ENCODE peak calls at places on chromosomes 16 and 17, in eight cellular contexts. Y is H9; P is NT2/D1; N is CD8-positive, alpha-beta memory T cell; U is transverse colon; M is lung; R is ovary; C is heart right ventricle. G is an unnamed sample. For H3K4me1, the result is how much of the 10 kb centered on the place peaks cover.

GRCh38 chr17:69743091-69743490 is 328.6 kb downstream of the MAP2K6 start:
- DNase-seq in Y (no peak), P (no peak), N (no peak), U (no peak), M (no peak), R (no peak), C (no peak), G (no peak)

GRCh38 chr17:46191332-46192210 is 1.7 kb downstream of the KANSL1 start:
- DNase-seq in Y (peak), P (no peak), N (no peak), U (peak), M (no peak), R (no peak), C (no peak), G (peak)

GRCh38 chr16:69301861-69302260 is 9.3 kb upstream of the VPS4A start:
- DNase-seq in Y (no peak), P (no peak), N (no peak), U (no peak), M (no peak), R (no peak), C (no peak), G (no peak)

GRCh38 chr16:3816326-3816725 is 64.2 kb downstream of the CREBBP start:
- DNase-seq in Y (no peak), P (no peak), N (no peak), U (no peak), M (no peak), R (no peak), C (no peak), G (no peak)

GRCh38 chr17:61478026-61478789 is 26.0 kb downstream of the TBX4 start:
- DNase-seq in Y (peak), P (no peak), N (no peak), U (no peak), M (no peak), R (no peak), C (no peak), G (no peak)

GRCh38 chr17:67353161-67353560 is 13.2 kb downstream of the PSMD12 start:
- DNase-seq in Y (no peak), P (no peak), N (no peak), U (no peak), M (no peak), R (no peak), C (no peak), G (no peak)

GRCh38 chr17:43768382-43768781 is 9.8 kb upstream of the SOST start:
- DNase-seq in Y (no peak), P (no peak), N (no peak), U (peak), M (peak), R (no peak), C (peak), G (peak)

GRCh38 chr17:51354908-51355307 is 94.6 kb downstream of the UTP18 start:
- DNase-seq in Y (no peak), P (no peak), N (no peak), U (no peak), M (no peak), R (no peak), C (no peak), G (no peak)

GRCh38 chr16:69444873-69445517 is 20.6 kb downstream of the CYB5B start:
- DNase-seq in Y (no peak), P (no peak), N (no peak), U (no peak), M (no peak), R (no peak), C (no peak), G (no peak)

GRCh38 chr17:41768682-41769288 is 17.7 kb downstream of the JUP start:
- DNase-seq in Y (no peak), P (no peak), N (no peak), U (no peak), M (no peak), R (no peak), C (no peak), G (no peak)

GRCh38 chr16:75256871-75257343 is 5.5 kb upstream of the BCAR1 start:
- DNase-seq in Y (peak), P (no peak), N (no peak), U (peak), M (no peak), R (peak), C (peak), G (no peak)

GRCh38 chr16:66650707-66651473 is 45.7 kb downstream of the CMTM4 start:
- DNase-seq in Y (peak), P (peak), N (peak), U (peak), M (peak), R (peak), C (peak), G (peak)

GRCh38 chr16:5415123-5415522 is 317.5 kb upstream of the EEF2KMT start:
- DNase-seq in Y (peak), P (no peak), N (no peak), U (no peak), M (no peak), R (no peak), C (no peak), G (no peak)

GRCh38 chr17:45749831-45750335 is 34.2 kb upstream of the CRHR1 start:
- DNase-seq in Y (no peak), P (no peak), N (no peak), U (no peak), M (no peak), R (no peak), C (no peak), G (no peak)

GRCh38 chr16:67933805-67934204 is 2.1 kb upstream of the CTRL start:
- DNase-seq in Y (no peak), P (no peak), N (no peak), U (no peak), M (no peak), R (no peak), C (no peak), G (no peak)

GRCh38 chr17:49523196-49523595 is 28.1 kb downstream of the NGFR start:
- DNase-seq in Y (peak), P (no peak), N (no peak), U (no peak), M (no peak), R (no peak), C (no peak), G (no peak)

GRCh38 chr17:78538033-78538776 is 39.0 kb downstream of the DNAH17 start:
- DNase-seq in Y (no peak), P (no peak), N (no peak), U (no peak), M (no peak), R (no peak), C (no peak), G (no peak)

GRCh38 chr16:71794943-71795342 is 13.7 kb downstream of the AP1G1 start:
- DNase-seq in Y (no peak), P (no peak), N (no peak), U (no peak), M (no peak), R (no peak), C (no peak), G (no peak)

GRCh38 chr16:12453832-12454231 is 349.9 kb downstream of the CPPED1 start:
- DNase-seq in Y (no peak), P (no peak), N (no peak), U (no peak), M (no peak), R (no peak), C (no peak), G (no peak)

GRCh38 chr17:63986842-63987615 is 11.1 kb upstream of the PRR29 start:
- DNase-seq in Y (no peak), P (no peak), N (no peak), U (no peak), M (no peak), R (no peak), C (no peak), G (no peak)

GRCh38 chr17:5775098-5775497 is 190.8 kb upstream of the NLRP1 start:
- DNase-seq in Y (no peak), P (no peak), N (no peak), U (no peak), M (no peak), R (no peak), C (no peak), G (no peak)

GRCh38 chr16:12381662-12382061 is 405.1 kb downstream of the SNX29 start:
- DNase-seq in Y (no peak), P (no peak), N (no peak), U (no peak), M (no peak), R (no peak), C (no peak), G (no peak)

GRCh38 chr17:2449486-2449885 is 48.6 kb upstream of the MNT start:
- DNase-seq in Y (no peak), P (no peak), N (no peak), U (no peak), M (no peak), R (no peak), C (no peak), G (no peak)

GRCh38 chr16:56632160-56632847 is at the start of gene MT1M:
- DNase-seq in Y (no peak), P (no peak), N (no peak), U (peak), M (no peak), R (no peak), C (no peak), G (no peak)

GRCh38 chr17:65455154-65455971 is 106.1 kb downstream of the AXIN2 start:
- DNase-seq in Y (no peak), P (no peak), N (no peak), U (no peak), M (no peak), R (no peak), C (no peak), G (no peak)

GRCh38 chr17:72386619-72387237 is 265.9 kb downstream of the SOX9 start:
- DNase-seq in Y (no peak), P (no peak), N (no peak), U (no peak), M (no peak), R (no peak), C (no peak), G (no peak)

GRCh38 chr17:4576729-4577322 is 7.5 kb upstream of the SMTNL2 start:
- DNase-seq in Y (peak), P (peak), N (no peak), U (no peak), M (no peak), R (no peak), C (no peak), G (no peak)

GRCh38 chr17:78131172-78132085 is 858 bp downstream of the TMC8 start:
- DNase-seq in Y (no peak), P (no peak), N (peak), U (peak), M (no peak), R (no peak), C (no peak), G (no peak)

GRCh38 chr16:84460406-84461028 is 43.9 kb downstream of the MEAK7 start:
- DNase-seq in Y (peak), P (no peak), N (no peak), U (no peak), M (no peak), R (no peak), C (no peak), G (no peak)

GRCh38 chr17:73580311-73580710 is 63.9 kb downstream of the SDK2 start:
- DNase-seq in Y (no peak), P (no peak), N (no peak), U (no peak), M (no peak), R (no peak), C (no peak), G (no peak)

GRCh38 chr16:89388536-89388935 is 101.8 kb downstream of the ANKRD11 start:
- DNase-seq in Y (no peak), P (no peak), N (no peak), U (no peak), M (no peak), R (no peak), C (no peak), G (no peak)

GRCh38 chr17:41521574-41522261 is 3.0 kb upstream of the KRT15 start:
- DNase-seq in Y (peak), P (no peak), N (no peak), U (peak), M (peak), R (no peak), C (no peak), G (no peak)

GRCh38 chr16:10867199-10867598 is 9.8 kb upstream of the CIITA start:
- DNase-seq in Y (no peak), P (no peak), N (no peak), U (no peak), M (no peak), R (no peak), C (no peak), G (no peak)
- H3K4me1 ChIP-seq in Y (under half), P (under half), N (under half), U (under half), M (under half), R (under half), C (half or more), G (under half)

GRCh38 chr16:48556210-48556912 is 53.6 kb downstream of the N4BP1 start:
- DNase-seq in Y (no peak), P (no peak), N (no peak), U (no peak), M (no peak), R (no peak), C (no peak), G (no peak)

GRCh38 chr16:48555597-48555996 is 54.4 kb downstream of the N4BP1 start:
- DNase-seq in Y (no peak), P (no peak), N (no peak), U (no peak), M (no peak), R (no peak), C (no peak), G (no peak)

GRCh38 chr16:48558269-48558915 is 51.6 kb downstream of the N4BP1 start:
- DNase-seq in Y (no peak), P (no peak), N (no peak), U (no peak), M (no peak), R (no peak), C (no peak), G (no peak)

GRCh38 chr16:48559462-48560211 is 50.3 kb downstream of the N4BP1 start:
- DNase-seq in Y (peak), P (no peak), N (no peak), U (no peak), M (no peak), R (no peak), C (no peak), G (no peak)

DNA sequence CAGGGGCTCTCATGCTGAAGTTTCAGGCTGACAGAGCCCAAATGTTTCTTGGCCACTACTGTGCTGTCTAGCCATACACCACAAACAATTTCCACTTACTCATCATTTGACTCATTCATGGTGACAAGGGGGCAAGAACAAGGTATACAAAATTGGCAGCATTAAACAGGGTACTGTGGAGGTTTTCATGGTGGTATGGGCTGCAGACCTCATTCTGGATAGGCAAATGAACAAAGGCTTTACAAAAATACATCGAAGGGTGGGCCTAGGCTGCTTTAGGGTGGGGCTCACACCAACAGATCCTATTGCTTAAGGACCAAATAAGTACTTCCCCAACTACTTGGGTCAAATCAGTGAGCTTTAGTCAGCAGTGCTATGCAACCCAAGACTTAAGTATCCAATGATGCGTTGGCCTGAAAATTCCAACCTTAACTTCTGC is 53.0 kb downstream of the N4BP1 start:
- DNase-seq in Y (no peak), P (no peak), N (no peak), U (no peak), M (no peak), R (no peak), C (no peak), G (no peak)
- H3K4me1 ChIP-seq in Y (under half), P (under half), N (under half), U (under half), M (under half), R (under half), C (half or more), G (under half)

GRCh38 chr17:56913867-56914640 is at the start of gene TRIM25:
- DNase-seq in Y (peak), P (peak), N (peak), U (peak), M (peak), R (peak), C (peak), G (peak)
- H3K4me1 ChIP-seq in Y (under half), P (under half), N (under half), U (under half), M (under half), R (under half), C (half or more), G (half or more)

DNA sequence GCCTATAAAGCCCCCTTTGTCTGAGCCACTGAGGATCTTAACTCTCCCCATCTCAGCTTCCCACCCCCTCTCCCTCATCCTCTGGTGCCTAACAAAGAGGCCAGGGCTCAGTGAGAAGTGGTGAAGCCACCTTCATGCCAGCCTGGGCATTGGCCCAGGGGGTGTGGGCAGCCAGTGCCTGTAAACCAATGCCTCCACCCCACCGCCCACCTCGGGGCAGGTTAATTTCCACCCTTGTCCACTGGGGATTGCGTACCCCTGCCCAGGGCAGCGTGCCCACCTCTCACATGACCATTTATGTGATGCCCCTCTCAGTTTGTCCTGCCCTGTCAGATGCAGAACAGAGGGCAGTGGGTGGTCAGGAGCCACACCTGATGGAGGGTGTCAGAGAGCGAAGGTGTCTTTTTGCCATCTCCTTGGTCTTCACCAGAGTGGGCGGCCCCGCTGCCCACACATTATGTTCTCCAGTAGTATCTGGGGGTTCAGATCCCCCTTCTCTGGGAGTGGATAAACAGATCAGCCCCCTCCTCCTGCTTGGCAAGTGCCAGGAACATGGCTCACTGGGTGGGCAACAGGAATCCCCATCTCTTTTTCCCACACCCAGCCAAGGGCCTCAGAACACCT is 10.1 kb upstream of the ARHGAP23 start:
- DNase-seq in Y (no peak), P (no peak), N (no peak), U (no peak), M (no peak), R (no peak), C (no peak), G (no peak)
- H3K4me1 ChIP-seq in Y (under half), P (under half), N (under half), U (under half), M (under half), R (under half), C (under half), G (under half)

GRCh38 chr16:22369221-22369811 is 5.1 kb downstream of the CDR2 start:
- DNase-seq in Y (no peak), P (no peak), N (peak), U (no peak), M (no peak), R (no peak), C (peak), G (no peak)
- H3K4me1 ChIP-seq in Y (under half), P (under half), N (half or more), U (half or more), M (under half), R (under half), C (half or more), G (under half)

GRCh38 chr17:48001187-48001586 is 30.3 kb downstream of the CDK5RAP3 start:
- DNase-seq in Y (no peak), P (no peak), N (no peak), U (no peak), M (no peak), R (no peak), C (no peak), G (no peak)

GRCh38 chr17:48002208-48002919 is 31.5 kb downstream of the CDK5RAP3 start:
- DNase-seq in Y (no peak), P (no peak), N (no peak), U (no peak), M (no peak), R (no peak), C (no peak), G (no peak)

GRCh38 chr17:48002920-48003685 is 32.2 kb downstream of the CDK5RAP3 start:
- DNase-seq in Y (peak), P (no peak), N (no peak), U (no peak), M (no peak), R (no peak), C (no peak), G (no peak)

GRCh38 chr17:48004973-48005372 is 32.6 kb downstream of the COPZ2 start:
- DNase-seq in Y (no peak), P (no peak), N (no peak), U (no peak), M (no peak), R (no peak), C (no peak), G (no peak)

GRCh38 chr17:48003686-48004120 is 32.8 kb downstream of the CDK5RAP3 start:
- DNase-seq in Y (no peak), P (no peak), N (no peak), U (no peak), M (no peak), R (no peak), C (no peak), G (no peak)
- H3K4me1 ChIP-seq in Y (under half), P (under half), N (under half), U (under half), M (under half), R (under half), C (under half), G (under half)

G was measured in tibial nerve.